ENCODE peak calls at places on chromosome 1, in nine cellular contexts. W is nucleus accumbens, M is cardiac fibroblast, B is kidney glomerular epithelial cell, Q is sigmoid colon, S is heart right ventricle, G is NCI-H1105, K is anterior cingulate cortex, Z is body of pancreas. F is an unnamed sample.

GRCh38 chr1:182259229-182259872 is 132.2 kb downstream of the GLUL start:
- DNase-seq in Q (peak; percentile 81), B (no peak), M (peak; percentile 4), S (no peak), Z (peak; percentile 34), K (peak; percentile 66), G (no peak), W (no peak), F (peak; percentile 92)

GRCh38 chr1:10693497-10694273 is 102.8 kb downstream of the CASZ1 start:
- DNase-seq in K (no peak), Z (peak; percentile 48), S (no peak), B (peak; percentile 14), W (no peak), Q (no peak), G (peak; percentile 30), M (peak; percentile 10), F (no peak)

GRCh38 chr1:101040666-101041065 is 15.1 kb upstream of the DPH5 start:
- DNase-seq in G (no peak), M (no peak), K (no peak), B (no peak), S (no peak), Q (no peak), Z (no peak), W (no peak), F (no peak)

GRCh38 chr1:205676002-205676401 is 4.3 kb downstream of the SLC45A3 start:
- DNase-seq in Z (no peak), G (no peak), M (no peak), W (no peak), S (no peak), K (no peak), Q (no peak), B (no peak), F (no peak)

GRCh38 chr1:162136760-162137537 is 67.5 kb downstream of the NOS1AP start:
- DNase-seq in K (no peak), M (peak; percentile 84), B (peak; percentile 77), W (no peak), G (no peak), S (no peak), Q (no peak), Z (no peak), F (peak; percentile 91)

GRCh38 chr1:231694081-231694443 is 67.5 kb downstream of the DISC1 start:
- DNase-seq in K (peak; percentile 42), W (peak; percentile 32), M (no peak), Q (peak; percentile 67), G (peak; percentile 6), B (no peak), S (peak; percentile 53), Z (no peak), F (no peak)

GRCh38 chr1:60280764-60281278 is 207.3 kb upstream of the C1orf87 start:
- DNase-seq in B (no peak), M (no peak), K (no peak), S (no peak), G (no peak), Z (no peak), Q (no peak), W (no peak), F (no peak)

GRCh38 chr1:216944864-216945505 is 221.8 kb upstream of the ESRRG start:
- DNase-seq in S (no peak), G (no peak), B (no peak), W (no peak), K (no peak), M (no peak), Q (no peak), Z (no peak), F (no peak)

GRCh38 chr1:3403388-3404179 is 50.9 kb upstream of the ARHGEF16 start:
- DNase-seq in B (no peak), W (no peak), K (no peak), S (no peak), Z (no peak), Q (no peak), M (no peak), G (peak; percentile 24), F (no peak)

F was measured in renal cortical epithelial cell.